ENCODE peak calls at places on chromosome 1, in seven cellular contexts. G is GM23338; F is DMS79; R is neuronal stem cell; Y is PC-9; Q is EL; U is activated T-helper 1 cell treated with anti-CD3 and anti-CD28 coated beads, Interleukin-2, amount 50 U/mL, for 16 hours. K is an unnamed sample.

GRCh38 chr1:153790996-153791855 is 16.0 kb downstream of the SLC27A3 start:
- DNase-seq in G (no peak), F (no peak), R (no peak), Y (peak), Q (peak), U (no peak), K (no peak)

GRCh38 chr1:27152004-27152828 is 2.7 kb downstream of the SLC9A1 start:
- DNase-seq in G (no peak), F (no peak), R (no peak), Y (no peak), Q (peak), U (no peak), K (no peak)

GRCh38 chr1:16248603-16249534 is 11.9 kb upstream of the CPLANE2 start:
- DNase-seq in G (no peak), F (peak), R (no peak), Y (no peak), Q (peak), U (no peak), K (peak)

GRCh38 chr1:67135354-67135753 is 584 bp upstream of the C1orf141 start:
- DNase-seq in G (no peak), F (no peak), R (no peak), Y (no peak), Q (peak), U (no peak), K (peak)

GRCh38 chr1:31689394-31689793 is 14.4 kb downstream of the COL16A1 start:
- DNase-seq in G (no peak), F (no peak), R (no peak), Y (no peak), Q (no peak), U (no peak), K (no peak)

GRCh38 chr1:231139659-231140650 is 21.9 kb upstream of the TRIM67 start:
- DNase-seq in G (no peak), F (no peak), R (no peak), Y (peak), Q (peak), U (no peak), K (peak)

GRCh38 chr1:235079443-235079967 is 49.1 kb downstream of the TOMM20 start:
- DNase-seq in G (no peak), F (peak), R (no peak), Y (peak), Q (no peak), U (no peak), K (peak)

GRCh38 chr1:210252621-210253041 is 20.0 kb downstream of the SERTAD4 start:
- DNase-seq in G (peak), F (peak), R (peak), Y (peak), Q (no peak), U (no peak), K (peak)

GRCh38 chr1:195754874-195755273 is 853.4 kb downstream of the KCNT2 start:
- DNase-seq in G (no peak), F (no peak), R (no peak), Y (no peak), Q (no peak), U (no peak), K (no peak)

GRCh38 chr1:50971748-50972305 is 1.8 kb downstream of the CDKN2C start:
- DNase-seq in G (no peak), F (no peak), R (no peak), Y (no peak), Q (no peak), U (no peak), K (no peak)

GRCh38 chr1:246786606-246787238 is 62.5 kb downstream of the SCCPDH start:
- DNase-seq in G (no peak), F (peak), R (no peak), Y (no peak), Q (no peak), U (no peak), K (no peak)

GRCh38 chr1:80384037-80384830 is 1377.7 kb upstream of the ADGRL4 start:
- DNase-seq in G (no peak), F (no peak), R (no peak), Y (no peak), Q (peak), U (no peak), K (peak)

GRCh38 chr1:59596432-59596831 is 218.3 kb upstream of the HOOK1 start:
- DNase-seq in G (no peak), F (no peak), R (no peak), Y (peak), Q (peak), U (no peak), K (peak)

GRCh38 chr1:54498383-54499096 is 49.5 kb upstream of the ACOT11 start:
- DNase-seq in G (no peak), F (no peak), R (no peak), Y (no peak), Q (no peak), U (no peak), K (peak)

GRCh38 chr1:196680107-196680506 is 28.3 kb downstream of the CFH start:
- DNase-seq in G (no peak), F (no peak), R (no peak), Y (no peak), Q (peak), U (no peak), K (peak)

GRCh38 chr1:29519108-29519507 is 282.8 kb downstream of the PTPRU start:
- DNase-seq in G (no peak), F (no peak), R (no peak), Y (no peak), Q (no peak), U (no peak), K (no peak)

GRCh38 chr1:94658221-94658620 is 116.7 kb upstream of the F3 start:
- DNase-seq in G (no peak), F (no peak), R (no peak), Y (no peak), Q (peak), U (no peak), K (peak)

GRCh38 chr1:176996455-176997090 is 167.9 kb downstream of the ASTN1 start:
- DNase-seq in G (peak), F (no peak), R (peak), Y (no peak), Q (no peak), U (no peak), K (no peak)

K was measured in kidney tubule cell.